ENCODE peak calls at places on chromosomes 11 and 22, in eight cellular contexts. Q is H1, A is HCT116, F is GM23338, T is endothelial cell of umbilical vein, S is GM12878, C is HepG2, I is K562. M is an unnamed sample.

GRCh38 chr11:117959438-117960149 is 26.6 kb upstream of the IL10RA start:
- DNase-seq in Q (no peak), A (no peak), F (no peak), T (no peak), S (no peak), C (no peak), I (no peak), M (no peak)

GRCh38 chr11:46252373-46252914 is 25.0 kb upstream of the CREB3L1 start:
- DNase-seq in Q (no peak), A (no peak), F (no peak), T (no peak), S (no peak), C (peak; percentile 89), I (no peak), M (no peak)

GRCh38 chr11:3836903-3837302 is 3.9 kb downstream of the RHOG start:
- DNase-seq in Q (no peak), A (no peak), F (no peak), T (no peak), S (no peak), C (no peak), I (peak; percentile 59), M (no peak)

GRCh38 chr22:41863472-41863871 is 30.6 kb downstream of the SREBF2 start:
- DNase-seq in Q (no peak), A (no peak), F (no peak), T (no peak), S (no peak), C (no peak), I (no peak), M (no peak)

GRCh38 chr11:3022300-3022967 is 30.3 kb upstream of the NAP1L4 start:
- DNase-seq in Q (no peak), A (no peak), F (no peak), T (no peak), S (peak; percentile 38), C (no peak), I (no peak), M (no peak)

GRCh38 chr11:19924321-19925115 is 211.9 kb downstream of the NAV2 start:
- DNase-seq in Q (no peak), A (no peak), F (no peak), T (no peak), S (no peak), C (no peak), I (no peak), M (no peak)

GRCh38 chr11:22337571-22338464 is at the start of gene SLC17A6:
- DNase-seq in Q (no peak), A (no peak), F (peak; percentile 92), T (peak; percentile 13), S (no peak), C (peak; percentile 21), I (peak; percentile 44), M (peak; percentile 10)

GRCh38 chr11:113728814-113729213 is 22.7 kb upstream of the TMPRSS5 start:
- DNase-seq in Q (no peak), A (no peak), F (no peak), T (peak; percentile 28), S (no peak), C (no peak), I (peak; percentile 22), M (no peak)

GRCh38 chr11:38384568-38384967 is 1786.5 kb upstream of the RAG2 start:
- DNase-seq in Q (no peak), A (no peak), F (no peak), T (no peak), S (no peak), C (no peak), I (no peak), M (no peak)

GRCh38 chr11:69439651-69440464 is 41.6 kb upstream of the LINC01488 start:
- DNase-seq in Q (no peak), A (no peak), F (no peak), T (no peak), S (no peak), C (no peak), I (peak; percentile 51), M (no peak)

GRCh38 chr11:111331711-111332479 is 33.5 kb downstream of the POU2AF3 start:
- DNase-seq in Q (no peak), A (no peak), F (no peak), T (no peak), S (no peak), C (no peak), I (no peak), M (no peak)

GRCh38 chr11:117421041-117421440 is 93.4 kb downstream of the CEP164 start:
- DNase-seq in Q (no peak), A (no peak), F (no peak), T (no peak), S (no peak), C (no peak), I (no peak), M (no peak)

GRCh38 chr11:20611892-20612291 is 12.5 kb downstream of the SLC6A5 start:
- DNase-seq in Q (no peak), A (no peak), F (no peak), T (no peak), S (no peak), C (peak; percentile 25), I (no peak), M (no peak)

GRCh38 chr11:114354076-114354475 is 46.2 kb downstream of the C11orf71 start:
- DNase-seq in Q (no peak), A (no peak), F (no peak), T (peak; percentile 87), S (no peak), C (no peak), I (no peak), M (no peak)

GRCh38 chr22:48104102-48104738 is 1341.8 kb downstream of the TBC1D22A start:
- DNase-seq in Q (no peak), A (no peak), F (no peak), T (no peak), S (no peak), C (no peak), I (no peak), M (no peak)

GRCh38 chr22:20131593-20131855 is at the start of gene ZDHHC8:
- DNase-seq in Q (no peak), A (no peak), F (no peak), T (no peak), S (no peak), C (no peak), I (peak; percentile 74), M (no peak)

GRCh38 chr11:57639321-57640067 is 10.2 kb downstream of the YPEL4 start:
- DNase-seq in Q (peak; percentile 99), A (no peak), F (peak; percentile 99), T (peak; percentile 42), S (no peak), C (peak; percentile 58), I (no peak), M (peak; percentile 66)

GRCh38 chr11:76578655-76579046 is 91.9 kb downstream of the LRRC32 start:
- DNase-seq in Q (no peak), A (no peak), F (peak; percentile 39), T (peak; percentile 89), S (no peak), C (no peak), I (no peak), M (peak; percentile 42)

GRCh38 chr11:123588117-123588815 is 66.2 kb downstream of the SCN3B start:
- DNase-seq in Q (no peak), A (no peak), F (no peak), T (no peak), S (no peak), C (peak; percentile 67), I (no peak), M (no peak)

GRCh38 chr11:66420671-66421476 is at the start of gene NPAS4:
- DNase-seq in Q (no peak), A (no peak), F (peak; percentile 74), T (no peak), S (no peak), C (no peak), I (no peak), M (no peak)
- TF ChIP-seq EZH2 in Q (peak; percentile 51), A (no peak), F (peak; percentile 29), T (peak; percentile 42), S (no peak), C (no peak), I (no peak), M (no peak)

DNA sequence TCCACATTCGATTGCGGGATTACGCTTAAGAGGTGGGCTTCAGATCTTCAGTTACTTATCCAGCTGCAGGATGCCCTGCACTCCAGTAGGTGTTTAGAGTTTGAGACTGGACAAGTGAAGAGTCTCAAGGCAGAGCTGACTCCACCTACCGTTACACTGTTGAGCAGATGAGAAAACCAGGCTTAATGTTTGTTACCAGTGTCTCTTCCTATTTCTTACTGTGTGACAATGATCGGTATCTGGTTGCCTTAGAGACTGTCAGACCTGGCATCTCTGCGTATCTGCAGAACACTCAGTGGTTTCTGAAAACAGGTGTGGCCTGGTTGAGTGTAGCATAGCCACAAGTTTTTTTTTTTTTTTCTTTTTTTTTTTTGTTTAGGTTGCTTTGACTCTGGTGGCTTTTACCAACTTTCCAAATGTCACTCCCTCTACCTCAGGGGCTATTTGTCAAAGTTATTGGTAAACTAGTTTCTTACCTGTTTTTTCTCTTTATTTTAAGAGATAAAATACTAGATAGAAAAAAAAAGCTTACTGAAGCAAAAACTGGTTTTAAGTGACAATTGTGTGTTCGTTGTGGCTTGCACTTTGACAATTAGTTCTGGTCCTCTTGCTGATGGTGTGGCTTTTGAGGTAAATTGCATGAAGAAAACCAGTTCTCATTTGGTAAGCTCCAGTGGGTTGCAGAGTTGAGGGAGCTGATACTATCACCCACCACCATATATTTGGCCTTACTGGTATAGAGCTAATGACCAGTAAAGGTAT is 284.8 kb downstream of the ETS1 start:
- DNase-seq in Q (no peak), A (no peak), F (no peak), T (no peak), S (peak; percentile 82), C (no peak), I (no peak), M (no peak)
- TF ChIP-seq POLR2AphosphoS5 in Q (no peak), A (no peak), F (no peak), T (no peak), S (no peak), C (no peak), I (no peak), M (no peak)

GRCh38 chr11:637593-638507 is 781 bp downstream of the DRD4 start:
- DNase-seq in Q (no peak), A (no peak), F (peak; percentile 61), T (no peak), S (no peak), C (no peak), I (no peak), M (no peak)

GRCh38 chr11:638616-639323 is 1.7 kb downstream of the DRD4 start:
- DNase-seq in Q (no peak), A (no peak), F (peak; percentile 78), T (no peak), S (no peak), C (no peak), I (no peak), M (no peak)

GRCh38 chr11:640021-640706 is 3.1 kb downstream of the DRD4 start:
- DNase-seq in Q (no peak), A (no peak), F (peak; percentile 63), T (no peak), S (no peak), C (no peak), I (no peak), M (no peak)

GRCh38 chr11:637333-637592 is 194 bp downstream of the DRD4 start:
- DNase-seq in Q (no peak), A (no peak), F (no peak), T (no peak), S (no peak), C (no peak), I (no peak), M (no peak)

GRCh38 chr11:639324-639977 is 2.4 kb downstream of the DRD4 start:
- DNase-seq in Q (no peak), A (no peak), F (no peak), T (no peak), S (no peak), C (no peak), I (no peak), M (no peak)
- TF ChIP-seq EZH2 in Q (peak; percentile 33), A (no peak), F (peak; percentile 15), T (peak; percentile 98), S (no peak), C (no peak), I (no peak), M (no peak)

GRCh38 chr11:79328402-79328801 is 112.4 kb downstream of the TENM4 start:
- DNase-seq in Q (no peak), A (no peak), F (no peak), T (no peak), S (no peak), C (no peak), I (no peak), M (no peak)
- TF ChIP-seq POLR2AphosphoS5 in Q (no peak), A (no peak), F (no peak), T (no peak), S (no peak), C (no peak), I (no peak), M (no peak)

M was measured in SK-N-MC.